ENCODE peak calls at places on chromosomes 16 and 17, in seven cellular contexts. J, H, T, M, G, V and C are unnamed samples.

GRCh38 chr16:87335306-87335967 is 18.2 kb upstream of the C16orf95 start:
- DNase-seq in J (no peak), V (no peak), H (no peak), M (no peak), T (no peak), G (peak), C (no peak)

GRCh38 chr17:15914400-15915165 is 30.3 kb upstream of the ADORA2B start:
- DNase-seq in J (no peak), T (no peak), G (peak), V (no peak), H (no peak), M (no peak), C (no peak)

GRCh38 chr17:9755083-9755482 is 36.3 kb downstream of the DHRS7C start:
- DNase-seq in J (no peak), G (no peak), T (no peak), V (no peak), H (no peak), M (no peak), C (no peak)

GRCh38 chr17:35788504-35788998 is 6.9 kb downstream of the MMP28 start:
- DNase-seq in V (no peak), J (no peak), M (no peak), T (no peak), G (no peak), H (no peak), C (no peak)

GRCh38 chr17:4706121-4706520 is 2.2 kb upstream of the PELP1 start:
- DNase-seq in M (no peak), G (no peak), V (no peak), H (no peak), J (no peak), T (no peak), C (no peak)

GRCh38 chr17:2719861-2720260 is 8.3 kb upstream of the CLUH start:
- DNase-seq in G (no peak), M (no peak), H (no peak), V (no peak), T (no peak), J (no peak), C (no peak)

GRCh38 chr17:882827-883585 is 96.6 kb downstream of the NXN start:
- DNase-seq in M (no peak), J (no peak), H (no peak), V (no peak), T (no peak), G (no peak), C (no peak)

GRCh38 chr16:67156146-67156844 is 3.4 kb downstream of the TRADD start:
- DNase-seq in J (no peak), G (no peak), V (no peak), M (no peak), T (no peak), H (no peak), C (no peak)

GRCh38 chr17:82752371-82753200 is 721 bp downstream of the TBCD start:
- DNase-seq in J (no peak), M (no peak), T (no peak), G (no peak), V (peak), H (no peak), C (no peak)

GRCh38 chr16:27286446-27286845 is 17.9 kb upstream of the NSMCE1 start:
- DNase-seq in H (no peak), T (peak), V (no peak), M (no peak), G (no peak), J (peak), C (no peak)

GRCh38 chr17:6702567-6703215 is 10.5 kb downstream of the SLC13A5 start:
- DNase-seq in T (no peak), J (no peak), V (no peak), G (no peak), M (no peak), H (no peak), C (no peak)

GRCh38 chr16:1746693-1747195 is 24.6 kb downstream of the NME3 start:
- DNase-seq in G (no peak), V (no peak), H (no peak), T (no peak), J (no peak), M (no peak), C (no peak)

GRCh38 chr16:29011112-29011511 is 26.3 kb downstream of the LAT start:
- DNase-seq in J (no peak), V (no peak), H (no peak), G (no peak), M (no peak), T (no peak), C (no peak)

GRCh38 chr17:47719411-47720152 is 13.5 kb upstream of the TBX21 start:
- DNase-seq in J (no peak), G (peak), H (no peak), M (no peak), V (peak), T (peak), C (no peak)

GRCh38 chr17:1561420-1562177 is 993 bp downstream of the PITPNA start:
- DNase-seq in J (no peak), T (no peak), G (peak), M (no peak), V (peak), H (no peak), C (no peak)

GRCh38 chr17:75876190-75876937 is 2.0 kb downstream of the TRIM47 start:
- DNase-seq in H (no peak), M (no peak), G (peak), T (no peak), J (no peak), V (peak), C (no peak)

GRCh38 chr17:44543213-44543904 is 13.9 kb upstream of the FZD2 start:
- DNase-seq in T (peak), V (no peak), J (no peak), G (no peak), H (no peak), M (no peak), C (no peak)

GRCh38 chr17:33284022-33284421 is 9.1 kb downstream of the ASIC2 start:
- DNase-seq in T (peak), G (no peak), V (no peak), H (no peak), J (no peak), M (no peak), C (no peak)